ENCODE peak calls at places on chromosomes 2 and 18, in nine cellular contexts. C is left ventricle myocardium inferior, D is heart left ventricle, U is pancreas, N is H1, T is K562, H is OCI-LY7, Q is right lobe of liver, Y is stomach. O is an unnamed sample.

GRCh38 chr2:75277111-75277510 is 77.8 kb upstream of the TACR1 start:
- DNase-seq in Y (no peak), N (no peak), Q (no peak), U (no peak), D (no peak), T (no peak), H (no peak), C (no peak), O (no peak)

GRCh38 chr2:71082402-71083252 is 14.2 kb downstream of the NAGK start:
- DNase-seq in U (no peak), C (no peak), Q (no peak), T (no peak), D (no peak), H (no peak), Y (no peak), N (no peak), O (no peak)

GRCh38 chr2:234133004-234133403 is 82.5 kb downstream of the SPP2 start:
- DNase-seq in H (no peak), N (no peak), Y (no peak), Q (no peak), D (no peak), C (no peak), T (no peak), U (no peak), O (no peak)

GRCh38 chr18:41917199-41917598 is 37.8 kb upstream of the PIK3C3 start:
- DNase-seq in H (no peak), N (no peak), Q (no peak), C (no peak), Y (no peak), U (no peak), D (no peak), T (no peak), O (no peak)

GRCh38 chr18:74957588-74958224 is 251.2 kb downstream of the PTGR3 start:
- DNase-seq in U (no peak), C (no peak), Y (no peak), H (no peak), D (no peak), T (no peak), N (no peak), Q (no peak), O (no peak)

GRCh38 chr2:126907671-126908070 is 9.0 kb downstream of the TEX51 start:
- DNase-seq in U (peak; percentile 2), H (no peak), C (no peak), N (peak; percentile 37), T (no peak), Q (no peak), D (peak; percentile 8), Y (no peak), O (peak; percentile 20)

GRCh38 chr2:9422321-9423099 is 818 bp downstream of the ITGB1BP1 start:
- DNase-seq in Y (peak; percentile 41), C (peak; percentile 39), U (peak; percentile 42), H (peak; percentile 74), D (peak; percentile 75), Q (peak; percentile 55), T (peak; percentile 46), N (peak; percentile 72), O (peak; percentile 59)

GRCh38 chr18:78528437-78529228 is 451.0 kb upstream of the SALL3 start:
- DNase-seq in Q (no peak), C (no peak), U (no peak), H (no peak), D (no peak), Y (no peak), T (no peak), N (no peak), O (no peak)

GRCh38 chr2:240920783-240921231 is 14.7 kb downstream of the CROCC2 start:
- DNase-seq in N (peak; percentile 39), C (peak; percentile 12), Y (peak; percentile 17), Q (peak; percentile 43), T (no peak), U (peak; percentile 8), H (no peak), D (peak; percentile 37), O (peak; percentile 45)

GRCh38 chr2:206482633-206483032 is 39.3 kb downstream of the ADAM23 start:
- DNase-seq in C (no peak), H (no peak), Y (no peak), Q (no peak), D (no peak), U (no peak), T (no peak), N (no peak), O (no peak)

GRCh38 chr2:218125626-218126080 is at the start of gene CXCR2:
- DNase-seq in D (peak; percentile 66), H (no peak), Y (no peak), C (peak; percentile 33), N (no peak), U (no peak), Q (no peak), T (no peak), O (peak; percentile 81)

GRCh38 chr2:36748166-36748565 is 51.7 kb downstream of the VIT start:
- DNase-seq in Q (no peak), D (no peak), H (no peak), U (no peak), T (no peak), C (no peak), N (no peak), Y (no peak), O (no peak)

GRCh38 chr2:58992062-58992736 is 751.1 kb upstream of the FANCL start:
- DNase-seq in N (no peak), H (no peak), C (no peak), U (no peak), T (no peak), D (no peak), Q (no peak), Y (no peak), O (no peak)

GRCh38 chr18:61894751-61895524 is 2.1 kb upstream of the RNF152 start:
- DNase-seq in Q (no peak), U (no peak), H (no peak), T (no peak), C (no peak), N (no peak), Y (no peak), D (no peak), O (no peak)

GRCh38 chr2:182929972-182930371 is 63.5 kb upstream of the FRZB start:
- DNase-seq in C (no peak), N (no peak), D (no peak), T (no peak), Y (no peak), H (no peak), Q (no peak), U (no peak), O (no peak)

GRCh38 chr2:216621292-216621691 is 11.9 kb upstream of the IGFBP2 start:
- DNase-seq in Y (peak; percentile 40), D (no peak), H (no peak), U (no peak), N (no peak), C (no peak), Q (no peak), T (no peak), O (no peak)

GRCh38 chr2:65357095-65357958 is 75.1 kb downstream of the SPRED2 start:
- DNase-seq in T (no peak), N (no peak), U (no peak), D (no peak), Q (no peak), H (peak; percentile 37), C (no peak), Y (no peak), O (no peak)

GRCh38 chr2:63741884-63742583 is 99.7 kb upstream of the UGP2 start:
- DNase-seq in C (no peak), H (no peak), N (no peak), Q (no peak), Y (no peak), U (no peak), T (no peak), D (no peak), O (no peak)

GRCh38 chr2:217981084-217981730 is 21.6 kb downstream of the TNS1 start:
- DNase-seq in C (no peak), Q (no peak), N (no peak), H (no peak), T (no peak), U (no peak), Y (no peak), D (peak; percentile 41), O (no peak)

DNA sequence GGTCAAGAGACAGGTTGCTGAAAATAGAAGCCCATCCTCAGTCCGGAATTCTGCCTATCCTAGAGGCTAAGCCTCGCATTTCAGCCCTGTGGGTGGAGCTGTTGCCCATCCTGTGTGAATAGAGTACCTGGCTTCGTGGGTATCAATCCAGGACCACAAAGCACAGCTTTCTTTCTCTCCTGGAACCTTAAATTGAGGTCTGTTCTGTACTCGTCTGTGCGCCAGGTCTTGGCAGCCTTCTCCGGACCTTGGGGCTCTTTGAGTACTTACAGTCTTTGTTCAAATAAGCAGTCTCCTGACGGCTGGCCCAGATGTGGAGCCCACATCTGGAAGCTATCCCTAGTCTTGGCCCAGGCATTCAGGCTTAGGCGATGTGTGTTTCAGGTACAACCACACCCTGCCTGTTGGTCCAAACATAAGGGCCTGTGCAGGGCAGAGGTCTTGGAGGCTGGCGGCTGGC is 294.3 kb downstream of the BCL2 start:
- DNase-seq in D (peak; percentile 46), Q (no peak), N (no peak), Y (no peak), T (no peak), H (no peak), C (no peak), U (no peak), O (no peak)
- TF ChIP-seq CTCF in D (peak; percentile 21), Q (peak; percentile 46), N (peak; percentile 83), Y (no peak), T (peak; percentile 25), H (peak; percentile 17), C (peak; percentile 63), U (no peak), O (peak; percentile 15)

GRCh38 chr2:102112692-102113665 is 29.6 kb upstream of the IL1R1 start:
- DNase-seq in Y (no peak), Q (no peak), H (no peak), U (no peak), T (no peak), C (no peak), D (no peak), N (no peak), O (no peak)
- H3K4me1 ChIP-seq in Y (peaks cover 72% of the 10 kb centered on the region), Q (peaks cover 78% of the 10 kb centered on the region), H (no peaks in the 10 kb centered on the region), U (peaks cover 49% of the 10 kb centered on the region), T (no peaks in the 10 kb centered on the region), C (peaks cover 16% of the 10 kb centered on the region), D (peaks cover 17% of the 10 kb centered on the region), N (no peaks in the 10 kb centered on the region), O (peaks cover 63% of the 10 kb centered on the region)

DNA sequence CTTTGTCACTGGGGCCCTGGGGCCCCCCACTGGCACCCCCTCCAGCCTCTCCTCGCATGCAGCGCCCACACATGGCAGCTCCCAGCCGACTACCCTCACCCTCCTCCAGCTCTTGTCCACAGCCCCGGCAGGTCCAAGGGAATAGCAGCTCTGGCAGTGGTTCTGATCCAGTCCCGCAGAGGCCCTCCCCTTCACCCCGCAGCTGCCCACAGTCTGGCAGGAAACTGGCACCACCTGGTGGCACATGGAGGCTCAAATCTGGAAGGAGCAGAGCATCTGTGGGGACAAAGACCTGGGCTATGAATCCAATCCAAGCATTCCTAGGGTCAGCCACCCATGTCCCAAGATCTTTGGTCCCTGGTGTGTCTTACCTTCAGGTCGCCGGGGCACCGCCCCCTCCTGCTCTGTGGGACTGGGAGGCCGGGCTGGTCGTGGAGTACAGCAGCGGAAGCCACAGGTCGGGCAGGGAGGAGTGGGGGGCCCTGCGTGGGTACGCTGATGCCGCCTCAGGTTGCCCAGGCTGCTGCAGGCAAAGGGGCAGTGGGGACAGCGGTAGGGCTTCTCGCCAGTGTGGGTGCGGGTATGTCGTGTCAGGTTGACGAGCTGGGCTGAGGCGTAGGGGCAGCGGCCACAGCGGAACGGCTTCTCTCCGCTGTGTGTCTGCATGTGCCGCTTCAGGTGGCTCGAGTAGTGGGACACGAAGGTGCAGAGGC is 2.3 kb downstream of the ZNF513 start:
- DNase-seq in D (no peak), U (peak; percentile 46), Q (peak; percentile 51), T (no peak), H (no peak), N (peak; percentile 52), C (no peak), Y (no peak), O (no peak)
- TF ChIP-seq CTCF in D (no peak), U (no peak), Q (peak; percentile 41), T (no peak), H (peak; percentile 51), N (no peak), C (no peak), Y (no peak), O (no peak)

GRCh38 chr2:230715201-230715600 is 2.6 kb downstream of the CAB39 start:
- DNase-seq in D (no peak), T (peak; percentile 18), U (no peak), Q (no peak), Y (no peak), C (no peak), H (peak; percentile 39), N (no peak), O (no peak)
- H3K4me1 ChIP-seq in D (peaks cover 56% of the 10 kb centered on the region), T (peaks cover 21% of the 10 kb centered on the region), U (no peaks in the 10 kb centered on the region), Q (peaks cover 13% of the 10 kb centered on the region), Y (peaks cover 75% of the 10 kb centered on the region), C (peaks cover 82% of the 10 kb centered on the region), H (peaks cover 69% of the 10 kb centered on the region), N (peaks cover 15% of the 10 kb centered on the region), O (peaks cover 69% of the 10 kb centered on the region)

O was measured in lower lobe of right lung.